ENCODE peak calls at places on chromosomes 7 and 10, in four cellular contexts. J is PC-3, A is right lobe of liver, H is spleen. B is an unnamed sample.

GRCh38 chr10:50242777-50243176 is 8.5 kb downstream of the ASAH2 start:
- DNase-seq in J (no peak), A (no peak), H (no peak), B (no peak)

GRCh38 chr10:78919111-78919966 is 149.4 kb upstream of the ZMIZ1 start:
- DNase-seq in J (peak; percentile 52), A (no peak), H (peak; percentile 51), B (no peak)

GRCh38 chr7:131600578-131600977 is 44.1 kb upstream of the PODXL start:
- DNase-seq in J (no peak), A (no peak), H (no peak), B (no peak)

GRCh38 chr7:26490631-26491624 is 199.3 kb downstream of the SNX10 start:
- DNase-seq in J (peak; percentile 9), A (no peak), H (no peak), B (no peak)

GRCh38 chr7:26329520-26330269 is 38.0 kb downstream of the SNX10 start:
- DNase-seq in J (no peak), A (no peak), H (peak; percentile 86), B (no peak)

GRCh38 chr10:87991946-87992345 is 128.5 kb downstream of the PTEN start:
- DNase-seq in J (no peak), A (no peak), H (no peak), B (no peak)

GRCh38 chr10:68406111-68406814 is 814 bp downstream of the RUFY2 start:
- DNase-seq in J (peak; percentile 73), A (peak; percentile 60), H (peak; percentile 88), B (no peak)

GRCh38 chr7:1136841-1137516 is 23.0 kb downstream of the ZFAND2A start:
- DNase-seq in J (peak; percentile 19), A (no peak), H (peak; percentile 71), B (no peak)

GRCh38 chr10:80900661-80901060 is 363.0 kb downstream of the SH2D4B start:
- DNase-seq in J (no peak), A (no peak), H (no peak), B (no peak)

GRCh38 chr10:13165177-13165576 is 3.8 kb downstream of the MCM10 start:
- DNase-seq in J (no peak), A (no peak), H (no peak), B (no peak)

GRCh38 chr7:77479536-77480088 is 57.5 kb upstream of the PTPN12 start:
- DNase-seq in J (peak; percentile 76), A (no peak), H (no peak), B (no peak)

GRCh38 chr10:78212134-78212785 is 178.6 kb downstream of the RPS24 start:
- DNase-seq in J (peak; percentile 35), A (no peak), H (no peak), B (no peak)

GRCh38 chr7:70432567-70433001 is 699.4 kb upstream of the GALNT17 start:
- DNase-seq in J (no peak), A (no peak), H (no peak), B (no peak)

GRCh38 chr10:23344251-23344841 is at the start of gene C10orf67:
- DNase-seq in J (peak; percentile 20), A (peak; percentile 25), H (peak; percentile 78), B (peak; percentile 60)

GRCh38 chr10:101867931-101868330 is 24.3 kb upstream of the KCNIP2 start:
- DNase-seq in J (no peak), A (no peak), H (no peak), B (no peak)

GRCh38 chr10:27464993-27465392 is 39.1 kb upstream of the RAB18 start:
- DNase-seq in J (no peak), A (no peak), H (no peak), B (no peak)

GRCh38 chr7:55105952-55106351 is 87.1 kb downstream of the EGFR start:
- DNase-seq in J (no peak), A (no peak), H (no peak), B (no peak)

DNA sequence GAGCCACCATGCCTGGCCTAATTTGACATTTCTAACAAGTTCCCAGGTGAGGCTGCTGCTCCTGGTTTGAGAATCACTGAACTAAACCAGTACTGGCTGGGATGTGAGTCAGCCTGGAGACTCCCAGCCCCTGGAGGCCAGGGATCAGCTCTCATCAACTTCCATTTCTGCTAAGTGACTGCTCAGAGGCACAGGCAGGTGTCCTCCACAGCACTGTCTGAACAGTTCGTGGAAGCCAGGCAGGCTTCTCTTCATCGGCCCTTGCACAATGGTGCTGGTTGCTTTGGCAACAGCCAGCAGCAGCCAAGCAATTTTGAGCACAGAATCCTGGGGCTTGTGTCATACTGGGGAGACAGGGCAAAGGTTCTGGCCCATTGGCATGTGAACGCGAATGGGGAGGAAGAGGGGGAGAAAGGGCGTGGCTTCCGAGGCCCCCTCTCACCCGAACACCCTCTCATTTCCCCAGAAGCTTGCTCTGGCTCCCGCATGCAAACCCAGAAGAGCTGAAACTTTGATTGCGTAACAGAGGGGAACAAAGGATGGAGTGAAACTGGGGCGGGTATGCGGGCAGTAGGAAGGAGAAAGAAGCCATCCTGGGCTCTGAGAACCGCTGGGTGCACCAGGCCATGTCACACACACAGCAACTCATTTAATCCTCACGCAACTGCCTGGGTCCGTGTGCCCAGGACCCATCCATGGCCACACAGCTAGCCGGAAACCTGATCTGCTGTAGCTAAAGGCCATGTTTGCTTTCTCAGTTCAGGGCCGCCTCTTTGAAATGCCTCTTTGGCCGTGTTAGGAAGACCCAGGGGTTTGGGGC is 9.0 kb upstream of the POR start:
- DNase-seq in J (peak; percentile 22), A (peak; percentile 87), H (peak; percentile 81), B (peak; percentile 29)
- H3K27ac ChIP-seq in J (no peak overlapping the region), A (peak overlapping the region; percentile 97), H (peak overlapping the region; percentile 10), B (peak overlapping the region; percentile 87)

GRCh38 chr7:150412518-150413247 is 33.6 kb downstream of the ZNF775 start:
- DNase-seq in J (no peak), A (no peak), H (no peak), B (no peak)

GRCh38 chr7:150417239-150417638 is 33.2 kb upstream of the GIMAP8 start:
- DNase-seq in J (no peak), A (no peak), H (no peak), B (no peak)

GRCh38 chr7:150417863-150418262 is 32.6 kb upstream of the GIMAP8 start:
- DNase-seq in J (no peak), A (no peak), H (no peak), B (no peak)

GRCh38 chr7:150413640-150414081 is 34.5 kb downstream of the ZNF775 start:
- DNase-seq in J (no peak), A (no peak), H (no peak), B (no peak)

GRCh38 chr7:150415161-150416160 is 35.0 kb upstream of the GIMAP8 start:
- DNase-seq in J (no peak), A (no peak), H (no peak), B (no peak)
- H3K27ac ChIP-seq in J (no peak overlapping the region), A (no peak overlapping the region), H (no peak overlapping the region), B (no peak overlapping the region)

GRCh38 chr10:116740971-116741370 is 1.4 kb downstream of the HSPA12A start:
- DNase-seq in J (no peak), A (no peak), H (no peak), B (peak; percentile 42)
- H3K27ac ChIP-seq in J (no peak overlapping the region), A (no peak overlapping the region), H (no peak overlapping the region), B (peak overlapping the region; percentile 60)

GRCh38 chr10:110413903-110414562 is 83.7 kb upstream of the DUSP5 start:
- DNase-seq in J (no peak), A (no peak), H (no peak), B (no peak)
- H3K27ac ChIP-seq in J (peak overlapping the region; percentile 96), A (no peak overlapping the region), H (peak overlapping the region; percentile 51), B (no peak overlapping the region)

B was measured in caudate nucleus.